ENCODE peak calls at places on chromosome 7, in four cellular contexts. One of them, this sample, is unnamed.

GRCh38 chr7:73669316-73669715 is 1.7 kb downstream of the VPS37D start:
- ATAC-seq in upper lobe of left lung: no peak
- ATAC-seq in A549: no peak
- ATAC-seq in GM12878: no peak
- ATAC-seq in this sample: no peak

GRCh38 chr7:142984297-142984696 is 22.1 kb upstream of the KEL start:
- ATAC-seq in upper lobe of left lung: peak; percentile 37
- ATAC-seq in A549: no peak
- ATAC-seq in GM12878: no peak
- ATAC-seq in this sample: no peak

GRCh38 chr7:73707045-73707631 is 12.3 kb downstream of the STX1A start:
- ATAC-seq in A549: peak; percentile 19
- ATAC-seq in GM12878: peak; percentile 66
- ATAC-seq in upper lobe of left lung: no peak
- ATAC-seq in this sample: peak; percentile 22

GRCh38 chr7:27204851-27205322 is 5.0 kb upstream of the HOXA13 start:
- ATAC-seq in upper lobe of left lung: no peak
- ATAC-seq in GM12878: no peak
- ATAC-seq in A549: no peak
- ATAC-seq in this sample: no peak

GRCh38 chr7:123522061-123522460 is 12.3 kb downstream of the IQUB start:
- ATAC-seq in A549: no peak
- ATAC-seq in upper lobe of left lung: no peak
- ATAC-seq in GM12878: no peak
- ATAC-seq in this sample: no peak

GRCh38 chr7:113159746-113160339 is 41.5 kb upstream of the SMIM30 start:
- ATAC-seq in A549: no peak
- ATAC-seq in upper lobe of left lung: no peak
- ATAC-seq in GM12878: peak; percentile 92
- ATAC-seq in this sample: no peak

GRCh38 chr7:50867048-50867383 is 84.3 kb upstream of the GRB10 start:
- ATAC-seq in GM12878: no peak
- ATAC-seq in A549: no peak
- ATAC-seq in upper lobe of left lung: no peak
- ATAC-seq in this sample: no peak

GRCh38 chr7:93949468-93949867 is 27.9 kb downstream of the GNG11 start:
- ATAC-seq in GM12878: no peak
- ATAC-seq in A549: peak; percentile 76
- ATAC-seq in upper lobe of left lung: no peak
- ATAC-seq in this sample: no peak

GRCh38 chr7:33334349-33334748 is 205.0 kb downstream of the BBS9 start:
- ATAC-seq in upper lobe of left lung: no peak
- ATAC-seq in GM12878: peak; percentile 46
- ATAC-seq in A549: peak; percentile 64
- ATAC-seq in this sample: no peak

GRCh38 chr7:99020413-99020715 is 123.5 kb downstream of the SMURF1 start:
- ATAC-seq in GM12878: no peak
- ATAC-seq in upper lobe of left lung: no peak
- ATAC-seq in A549: no peak
- ATAC-seq in this sample: no peak

GRCh38 chr7:16299853-16300252 is 121.5 kb downstream of the CRPPA start:
- ATAC-seq in A549: no peak
- ATAC-seq in GM12878: no peak
- ATAC-seq in upper lobe of left lung: no peak
- ATAC-seq in this sample: no peak

GRCh38 chr7:73537051-73537450 is 15.0 kb upstream of the BAZ1B start:
- ATAC-seq in GM12878: no peak
- ATAC-seq in upper lobe of left lung: no peak
- ATAC-seq in A549: no peak
- ATAC-seq in this sample: no peak

GRCh38 chr7:18844735-18845134 is 272.7 kb downstream of the TWIST1 start:
- ATAC-seq in A549: no peak
- ATAC-seq in upper lobe of left lung: no peak
- ATAC-seq in GM12878: no peak
- ATAC-seq in this sample: no peak

GRCh38 chr7:128831994-128832879 is 2.0 kb downstream of the FLNC start:
- ATAC-seq in GM12878: peak; percentile 30
- ATAC-seq in upper lobe of left lung: no peak
- ATAC-seq in A549: no peak
- ATAC-seq in this sample: peak; percentile 2

GRCh38 chr7:21238717-21239116 is 189.2 kb upstream of the SP4 start:
- ATAC-seq in A549: no peak
- ATAC-seq in GM12878: no peak
- ATAC-seq in upper lobe of left lung: no peak
- ATAC-seq in this sample: no peak

GRCh38 chr7:149669121-149669818 is 104.1 kb downstream of the ZNF467 start:
- ATAC-seq in A549: no peak
- ATAC-seq in GM12878: peak; percentile 65
- ATAC-seq in upper lobe of left lung: no peak
- ATAC-seq in this sample: no peak

GRCh38 chr7:28957822-28958234 is 302 bp downstream of the TRIL start:
- ATAC-seq in GM12878: no peak
- ATAC-seq in A549: no peak
- ATAC-seq in upper lobe of left lung: no peak
- ATAC-seq in this sample: peak; percentile 16

GRCh38 chr7:95479992-95480624 is 5.6 kb upstream of the ASB4 start:
- ATAC-seq in GM12878: peak; percentile 80
- ATAC-seq in upper lobe of left lung: no peak
- ATAC-seq in A549: no peak
- ATAC-seq in this sample: no peak

GRCh38 chr7:100801833-100802568 is 25.3 kb downstream of the EPHB4 start:
- ATAC-seq in A549: peak; percentile 83
- ATAC-seq in GM12878: no peak
- ATAC-seq in upper lobe of left lung: peak; percentile 64
- ATAC-seq in this sample: peak; percentile 46
- TF ChIP-seq EP300 in A549: peak; percentile 44
- TF ChIP-seq EP300 in GM12878: no peak
- TF ChIP-seq EP300 in upper lobe of left lung: no peak
- TF ChIP-seq EP300 in this sample: no peak

GRCh38 chr7:45146531-45147379 is 10.8 kb upstream of the RAMP3 start:
- ATAC-seq in upper lobe of left lung: peak; percentile 35
- ATAC-seq in A549: no peak
- ATAC-seq in GM12878: peak; percentile 65
- ATAC-seq in this sample: no peak
- TF ChIP-seq CTCF in upper lobe of left lung: no peak
- TF ChIP-seq CTCF in A549: no peak
- TF ChIP-seq CTCF in GM12878: no peak
- TF ChIP-seq CTCF in this sample: no peak

GRCh38 chr7:107743567-107744344 is at the start of gene CBLL1:
- ATAC-seq in upper lobe of left lung: peak; percentile 99
- ATAC-seq in GM12878: peak; percentile 94
- ATAC-seq in A549: peak; percentile 95
- ATAC-seq in this sample: peak; percentile 98
- TF ChIP-seq EP300 in upper lobe of left lung: peak; percentile 41
- TF ChIP-seq EP300 in GM12878: no peak
- TF ChIP-seq EP300 in A549: no peak
- TF ChIP-seq EP300 in this sample: no peak

GRCh38 chr7:115851291-115851690 is 179.3 kb downstream of the TFEC start:
- ATAC-seq in GM12878: peak; percentile 57
- ATAC-seq in upper lobe of left lung: no peak
- ATAC-seq in A549: no peak
- ATAC-seq in this sample: no peak
- TF ChIP-seq CTCF in GM12878: peak; percentile 55
- TF ChIP-seq CTCF in upper lobe of left lung: no peak
- TF ChIP-seq CTCF in A549: peak; percentile 63
- TF ChIP-seq CTCF in this sample: peak; percentile 9

GRCh38 chr7:1403844-1404404 is 55.3 kb downstream of the MICALL2 start:
- ATAC-seq in A549: peak; percentile 38
- ATAC-seq in upper lobe of left lung: no peak
- ATAC-seq in GM12878: no peak
- ATAC-seq in this sample: no peak
- TF ChIP-seq EP300 in A549: no peak
- TF ChIP-seq EP300 in upper lobe of left lung: no peak
- TF ChIP-seq EP300 in GM12878: no peak
- TF ChIP-seq EP300 in this sample: no peak

GRCh38 chr7:40700653-40701475 is 566.1 kb downstream of the SUGCT start:
- ATAC-seq in upper lobe of left lung: no peak
- ATAC-seq in A549: no peak
- ATAC-seq in GM12878: peak; percentile 75
- ATAC-seq in this sample: no peak
- TF ChIP-seq CTCF in upper lobe of left lung: no peak
- TF ChIP-seq CTCF in A549: no peak
- TF ChIP-seq CTCF in GM12878: peak; percentile 16
- TF ChIP-seq CTCF in this sample: no peak

GRCh38 chr7:134364619-134365037 is 47.9 kb upstream of the SLC35B4 start:
- ATAC-seq in A549: peak; percentile 75
- ATAC-seq in upper lobe of left lung: no peak
- ATAC-seq in GM12878: no peak
- ATAC-seq in this sample: no peak

GRCh38 chr7:134366481-134366880 is 49.8 kb upstream of the SLC35B4 start:
- ATAC-seq in GM12878: no peak
- ATAC-seq in upper lobe of left lung: no peak
- ATAC-seq in A549: no peak
- ATAC-seq in this sample: no peak

GRCh38 chr7:134367956-134368749 is 51.4 kb upstream of the SLC35B4 start:
- ATAC-seq in GM12878: no peak
- ATAC-seq in upper lobe of left lung: no peak
- ATAC-seq in A549: no peak
- ATAC-seq in this sample: no peak

GRCh38 chr7:134362587-134363483 is 46.1 kb upstream of the SLC35B4 start:
- ATAC-seq in A549: no peak
- ATAC-seq in upper lobe of left lung: no peak
- ATAC-seq in GM12878: no peak
- ATAC-seq in this sample: no peak

GRCh38 chr7:134365341-134366054 is 48.8 kb upstream of the SLC35B4 start:
- ATAC-seq in upper lobe of left lung: no peak
- ATAC-seq in A549: peak; percentile 70
- ATAC-seq in GM12878: no peak
- ATAC-seq in this sample: no peak
- TF ChIP-seq EP300 in upper lobe of left lung: no peak
- TF ChIP-seq EP300 in A549: peak; percentile 93
- TF ChIP-seq EP300 in GM12878: no peak
- TF ChIP-seq EP300 in this sample: no peak

GRCh38 chr7:31116615-31117014 is 64.5 kb downstream of the ADCYAP1R1 start:
- ATAC-seq in GM12878: no peak
- ATAC-seq in A549: no peak
- ATAC-seq in upper lobe of left lung: no peak
- ATAC-seq in this sample: no peak

GRCh38 chr7:31111109-31111451 is 59.0 kb downstream of the ADCYAP1R1 start:
- ATAC-seq in A549: no peak
- ATAC-seq in upper lobe of left lung: no peak
- ATAC-seq in GM12878: no peak
- ATAC-seq in this sample: no peak

GRCh38 chr7:31110331-31111108 is 58.4 kb downstream of the ADCYAP1R1 start:
- ATAC-seq in upper lobe of left lung: no peak
- ATAC-seq in GM12878: no peak
- ATAC-seq in A549: no peak
- ATAC-seq in this sample: no peak

GRCh38 chr7:31113660-31114059 is 61.6 kb downstream of the ADCYAP1R1 start:
- ATAC-seq in GM12878: no peak
- ATAC-seq in A549: no peak
- ATAC-seq in upper lobe of left lung: no peak
- ATAC-seq in this sample: no peak

GRCh38 chr7:31114593-31115343 is 62.7 kb downstream of the ADCYAP1R1 start:
- ATAC-seq in A549: peak; percentile 68
- ATAC-seq in GM12878: peak; percentile 41
- ATAC-seq in upper lobe of left lung: no peak
- ATAC-seq in this sample: peak; percentile 25
- TF ChIP-seq CTCF in A549: no peak
- TF ChIP-seq CTCF in GM12878: no peak
- TF ChIP-seq CTCF in upper lobe of left lung: no peak
- TF ChIP-seq CTCF in this sample: no peak